ENCODE peak calls at places on chromosomes 11 and 22, in five cellular contexts. U is right atrium auricular region, M is tibial artery, R is colonic mucosa, Z is DMS153. L is an unnamed sample.
A peak's percentile ranks its signal among the peaks of the same experiment; 100 is the strongest.

GRCh38 chr11:87137711-87138110 is 100.0 kb downstream of the TMEM135 start:
- DNase-seq in M (no peak), Z (no peak), R (no peak), U (no peak), L (no peak)

GRCh38 chr22:47233316-47234243 is 471.1 kb downstream of the TBC1D22A start:
- DNase-seq in R (no peak), M (no peak), Z (no peak), U (peak; percentile 18), L (no peak)

GRCh38 chr11:69401715-69402114 is 79.7 kb upstream of the LINC01488 start:
- DNase-seq in M (no peak), Z (no peak), R (no peak), U (no peak), L (no peak)

GRCh38 chr22:43847376-43848289 is 14.7 kb downstream of the SULT4A1 start:
- DNase-seq in U (no peak), R (no peak), M (no peak), Z (no peak), L (no peak)

GRCh38 chr11:118276422-118276821 is 12.3 kb upstream of the MPZL2 start:
- DNase-seq in R (no peak), Z (no peak), U (no peak), M (no peak), L (no peak)

GRCh38 chr11:27806122-27806521 is 105.9 kb upstream of the BDNF start:
- DNase-seq in Z (no peak), M (no peak), R (no peak), U (no peak), L (no peak)

GRCh38 chr11:121512468-121513465 is 60.0 kb upstream of the SORL1-AS1 start:
- DNase-seq in M (no peak), R (no peak), Z (no peak), U (no peak), L (no peak)

GRCh38 chr11:78646564-78647185 is 72.0 kb upstream of the NARS2 start:
- DNase-seq in R (peak; percentile 73), M (no peak), U (peak; percentile 59), Z (peak; percentile 66), L (no peak)

GRCh38 chr11:43907028-43907966 is 26.7 kb downstream of the ALKBH3 start:
- DNase-seq in R (no peak), Z (no peak), M (no peak), U (no peak), L (no peak)

GRCh38 chr11:128904303-128904871 is 13.2 kb downstream of the KCNJ5 start:
- DNase-seq in R (no peak), U (no peak), Z (no peak), M (no peak), L (no peak)

GRCh38 chr11:112042161-112042960 is 17.2 kb downstream of the DLAT start:
- DNase-seq in U (no peak), R (no peak), M (no peak), Z (no peak), L (no peak)

GRCh38 chr11:108985611-108986279 is 320.9 kb downstream of the DDX10 start:
- DNase-seq in Z (no peak), R (no peak), U (no peak), M (no peak), L (no peak)

GRCh38 chr11:3014314-3014938 is 22.3 kb upstream of the NAP1L4 start:
- DNase-seq in U (no peak), M (no peak), Z (no peak), R (no peak), L (peak; percentile 49)

GRCh38 chr11:130732476-130732875 is 183.8 kb downstream of the SNX19 start:
- DNase-seq in R (no peak), U (no peak), Z (no peak), M (no peak), L (no peak)

GRCh38 chr22:24827305-24827704 is 21.3 kb downstream of the SGSM1 start:
- DNase-seq in R (peak; percentile 81), U (no peak), M (no peak), Z (peak; percentile 91), L (no peak)

GRCh38 chr22:19516378-19517170 is 7.6 kb downstream of the CLDN5 start:
- DNase-seq in M (no peak), U (no peak), R (no peak), Z (no peak), L (no peak)

GRCh38 chr11:118241191-118242098 is 10.7 kb downstream of the MPZL3 start:
- DNase-seq in Z (no peak), M (no peak), R (peak; percentile 68), U (no peak), L (peak; percentile 52)

L was measured in stimulated activated CD8-positive, alpha-beta memory T cell treated with anti-CD3 and anti-CD28 coated beads, Interleukin-12 subunit alpha, Interleukin-12 subunit beta, amount 100 ng/mL, for 1 hour.